ENCODE peak calls at places on chromosomes 4 and X, in eight cellular contexts. S is activated T-helper 1 cell treated with anti-CD3 and anti-CD28 coated beads, Interleukin-12 subunit alpha, Interleukin-12 subunit beta, Interleukin-2, Interleukin-4 antibody, amounts not matched to agents 30 ng/mL and 10 ng/mL and 1 ng/mL, durations not matched to agents 14 hours and 24 hours and 36 hours; D is LoVo; R is activated naive CD4-positive, alpha-beta T cell; K is dermis microvascular lymphatic vessel endothelial cell; Y is AG04450; O is cortex of kidney; U is colonic mucosa. Q is an unnamed sample.

GRCh38 chr4:88927420-88927819 is 129.6 kb downstream of the FAM13A start:
- DNase-seq in S (no peak), D (no peak), R (no peak), K (no peak), Y (no peak), O (no peak), U (no peak), Q (no peak)

GRCh38 chr4:68451246-68452211 is 4.3 kb downstream of the TMPRSS11E start:
- DNase-seq in S (no peak), D (no peak), R (no peak), K (no peak), Y (no peak), O (no peak), U (no peak), Q (no peak)

GRCh38 chr4:13527983-13528822 is 16.1 kb downstream of the NKX3-2 start:
- DNase-seq in S (no peak), D (no peak), R (no peak), K (no peak), Y (no peak), O (no peak), U (no peak), Q (no peak)

GRCh38 chr4:163810757-163811156 is 316.3 kb downstream of the TMA16 start:
- DNase-seq in S (no peak), D (no peak), R (no peak), K (no peak), Y (no peak), O (no peak), U (no peak), Q (no peak)

GRCh38 chrX:11665144-11666040 is at the start of gene ARHGAP6:
- DNase-seq in S (no peak), D (no peak), R (no peak), K (peak; percentile 7), Y (no peak), O (no peak), U (peak; percentile 22), Q (no peak)

GRCh38 chrX:30706216-30706775 is 53.1 kb downstream of the GK start:
- DNase-seq in S (no peak), D (no peak), R (no peak), K (no peak), Y (no peak), O (no peak), U (no peak), Q (no peak)

GRCh38 chr4:127618427-127618826 is 14.3 kb upstream of the INTU start:
- DNase-seq in S (no peak), D (no peak), R (no peak), K (no peak), Y (no peak), O (no peak), U (no peak), Q (no peak)

GRCh38 chr4:118369231-118369630 is 16.4 kb upstream of the PRSS12 start:
- DNase-seq in S (no peak), D (no peak), R (no peak), K (no peak), Y (no peak), O (no peak), U (no peak), Q (no peak)

GRCh38 chr4:40333921-40334352 is 1.2 kb upstream of the CHRNA9 start:
- DNase-seq in S (no peak), D (peak; percentile 47), R (no peak), K (peak; percentile 72), Y (peak; percentile 32), O (no peak), U (no peak), Q (no peak)

GRCh38 chr4:10808591-10808990 is 124.0 kb upstream of the CLNK start:
- DNase-seq in S (no peak), D (no peak), R (no peak), K (no peak), Y (peak; percentile 11), O (no peak), U (no peak), Q (no peak)

Q was measured in prostate gland.